ENCODE peak calls at places on chromosome 7, in eight cellular contexts. T is HuH-7; X is T-helper 1 cell; W is T follicular helper cell; R is stimulated activated CD4-positive, alpha-beta T cell treated with anti-CD3 and anti-CD28 coated beads, Interleukin-12 subunit alpha, Interleukin-12 subunit beta, amount 100 ng/mL, for 4 hours; E is EL; Y is activated naive CD4-positive, alpha-beta T cell; M is vagina. Z is an unnamed sample.

GRCh38 chr7:131071786-131072504 is 255.7 kb upstream of the MKLN1 start:
- DNase-seq in T (no peak), X (no peak), W (no peak), R (no peak), E (peak; percentile 20), Y (no peak), M (no peak), Z (peak; percentile 62)

GRCh38 chr7:19024261-19024660 is 93.2 kb downstream of the TWIST1 start:
- DNase-seq in T (no peak), X (no peak), W (no peak), R (no peak), E (peak; percentile 82), Y (no peak), M (no peak), Z (peak; percentile 92)

GRCh38 chr7:496528-497295 is 22.9 kb downstream of the PDGFA start:
- DNase-seq in T (no peak), X (no peak), W (no peak), R (no peak), E (no peak), Y (no peak), M (no peak), Z (no peak)

GRCh38 chr7:21358640-21359039 is 69.2 kb upstream of the SP4 start:
- DNase-seq in T (peak; percentile 20), X (no peak), W (no peak), R (no peak), E (no peak), Y (no peak), M (no peak), Z (no peak)

GRCh38 chr7:37516610-37517108 is 68.0 kb upstream of the ELMO1 start:
- DNase-seq in T (no peak), X (no peak), W (no peak), R (no peak), E (no peak), Y (no peak), M (no peak), Z (no peak)

GRCh38 chr7:11625669-11626068 is 206.3 kb downstream of the THSD7A start:
- DNase-seq in T (no peak), X (no peak), W (no peak), R (no peak), E (no peak), Y (no peak), M (no peak), Z (no peak)

GRCh38 chr7:147605326-147605725 is 985.2 kb upstream of the C7orf33 start:
- DNase-seq in T (no peak), X (no peak), W (no peak), R (no peak), E (no peak), Y (no peak), M (no peak), Z (no peak)

GRCh38 chr7:148695953-148696352 is 2.8 kb upstream of the CUL1 start:
- DNase-seq in T (no peak), X (no peak), W (no peak), R (no peak), E (no peak), Y (no peak), M (no peak), Z (no peak)

GRCh38 chr7:30252885-30253795 is 31.3 kb upstream of the ZNRF2 start:
- DNase-seq in T (no peak), X (no peak), W (no peak), R (no peak), E (peak; percentile 39), Y (no peak), M (no peak), Z (peak; percentile 18)

GRCh38 chr7:6614941-6615737 is at the start of gene ZNF853:
- DNase-seq in T (peak; percentile 50), X (no peak), W (no peak), R (no peak), E (no peak), Y (no peak), M (no peak), Z (no peak)

GRCh38 chr7:12518920-12519681 is 51.4 kb upstream of the SCIN start:
- DNase-seq in T (peak; percentile 62), X (no peak), W (no peak), R (no peak), E (peak; percentile 14), Y (no peak), M (no peak), Z (peak; percentile 9)

GRCh38 chr7:117014673-117015133 is 61.4 kb downstream of the ST7 start:
- DNase-seq in T (no peak), X (no peak), W (no peak), R (peak; percentile 6), E (no peak), Y (no peak), M (no peak), Z (no peak)

GRCh38 chr7:98621573-98622482 is 4.7 kb downstream of the NPTX2 start:
- DNase-seq in T (no peak), X (no peak), W (no peak), R (no peak), E (no peak), Y (no peak), M (no peak), Z (no peak)

GRCh38 chr7:131327049-131327625 is 539 bp upstream of the MKLN1 start:
- DNase-seq in T (peak; percentile 40), X (peak; percentile 13), W (no peak), R (no peak), E (peak; percentile 75), Y (no peak), M (no peak), Z (peak; percentile 83)

GRCh38 chr7:106216517-106217088 is 68.2 kb downstream of the NAMPT start:
- DNase-seq in T (no peak), X (no peak), W (no peak), R (no peak), E (peak; percentile 94), Y (no peak), M (no peak), Z (peak; percentile 97)

GRCh38 chr7:2710256-2710655 is 22.3 kb downstream of the AMZ1 start:
- DNase-seq in T (no peak), X (peak; percentile 53), W (peak; percentile 61), R (peak; percentile 38), E (no peak), Y (no peak), M (no peak), Z (no peak)

GRCh38 chr7:26410156-26410555 is 118.5 kb downstream of the SNX10 start:
- DNase-seq in T (no peak), X (no peak), W (no peak), R (no peak), E (no peak), Y (no peak), M (no peak), Z (no peak)